ENCODE peak calls at places on chromosomes 16 and 17, in nine cellular contexts. T is upper lobe of right lung; W is fibroblast of lung; G is sigmoid colon; P is CD8-positive, alpha-beta T cell; X is heart right ventricle; I is esophagus squamous epithelium; H is breast epithelium; R is IMR-90. M is an unnamed sample.

GRCh38 chr17:56699186-56699895 is 105.8 kb downstream of the NOG start:
- DNase-seq in T (peak; percentile 72), W (peak; percentile 100), G (peak; percentile 80), P (no peak), X (peak; percentile 11), I (no peak), H (peak; percentile 82), R (peak; percentile 99), M (peak; percentile 60)

GRCh38 chr17:43780135-43780534 is at the start of gene CFAP97D1:
- DNase-seq in T (no peak), W (no peak), G (no peak), P (no peak), X (no peak), I (no peak), H (no peak), R (no peak), M (no peak)

GRCh38 chr17:29576214-29577008 is 7.9 kb downstream of the TP53I13 start:
- DNase-seq in T (no peak), W (no peak), G (no peak), P (no peak), X (no peak), I (no peak), H (no peak), R (no peak), M (no peak)

GRCh38 chr17:58052951-58053715 is 30.1 kb upstream of the DYNLL2 start:
- DNase-seq in T (no peak), W (no peak), G (no peak), P (no peak), X (no peak), I (no peak), H (no peak), R (no peak), M (no peak)

GRCh38 chr17:67025216-67025792 is 19.1 kb upstream of the CACNG1 start:
- DNase-seq in T (peak; percentile 74), W (no peak), G (no peak), P (no peak), X (no peak), I (no peak), H (no peak), R (no peak), M (no peak)

GRCh38 chr17:78527345-78527744 is 49.9 kb downstream of the DNAH17 start:
- DNase-seq in T (no peak), W (no peak), G (no peak), P (no peak), X (no peak), I (no peak), H (no peak), R (no peak), M (no peak)

GRCh38 chr17:72950236-72950931 is 142.1 kb downstream of the SLC39A11 start:
- DNase-seq in T (no peak), W (no peak), G (no peak), P (no peak), X (no peak), I (no peak), H (no peak), R (no peak), M (no peak)

GRCh38 chr17:42759982-42760651 is 910 bp upstream of the RAMP2 start:
- DNase-seq in T (no peak), W (no peak), G (no peak), P (no peak), X (no peak), I (no peak), H (no peak), R (no peak), M (no peak)

GRCh38 chr17:31915456-31916100 is 14.1 kb upstream of the UTP6 start:
- DNase-seq in T (no peak), W (peak; percentile 36), G (no peak), P (no peak), X (no peak), I (no peak), H (no peak), R (peak; percentile 41), M (peak; percentile 78)

GRCh38 chr17:44990994-44991393 is 22.9 kb upstream of the C1QL1 start:
- DNase-seq in T (no peak), W (no peak), G (no peak), P (no peak), X (no peak), I (no peak), H (no peak), R (no peak), M (no peak)

GRCh38 chr17:29195465-29196081 is 15.4 kb upstream of the MYO18A start:
- DNase-seq in T (no peak), W (no peak), G (no peak), P (no peak), X (no peak), I (no peak), H (no peak), R (no peak), M (no peak)

GRCh38 chr17:3964203-3965122 is at the start of gene ATP2A3:
- DNase-seq in T (peak; percentile 76), W (no peak), G (no peak), P (peak; percentile 57), X (no peak), I (no peak), H (no peak), R (no peak), M (peak; percentile 49)

GRCh38 chr17:10646393-10646990 is 10.6 kb downstream of the MYH3 start:
- DNase-seq in T (no peak), W (peak; percentile 53), G (peak; percentile 77), P (peak; percentile 70), X (peak; percentile 69), I (no peak), H (peak; percentile 65), R (peak; percentile 70), M (peak; percentile 87)

GRCh38 chr17:72730091-72730490 is 362.4 kb downstream of the SLC39A11 start:
- DNase-seq in T (no peak), W (peak; percentile 52), G (no peak), P (no peak), X (no peak), I (no peak), H (no peak), R (peak; percentile 85), M (no peak)

GRCh38 chr16:7449306-7449705 is 116.7 kb downstream of the RBFOX1 start:
- DNase-seq in T (no peak), W (no peak), G (no peak), P (no peak), X (no peak), I (no peak), H (no peak), R (no peak), M (no peak)

GRCh38 chr16:424033-424622 is 1.3 kb upstream of the RAB11FIP3 start:
- DNase-seq in T (no peak), W (peak; percentile 97), G (peak; percentile 96), P (no peak), X (peak; percentile 85), I (no peak), H (no peak), R (peak; percentile 94), M (no peak)
- H3K4me3 ChIP-seq in T (peak overlapping the region; percentile 82), W (no peak overlapping the region), G (peak overlapping the region; percentile 78), P (peak overlapping the region; percentile 78), X (no peak overlapping the region), I (peak overlapping the region; percentile 62), H (peak overlapping the region; percentile 87), R (no peak overlapping the region), M (no peak overlapping the region)

GRCh38 chr16:1643521-1643920 is 31.4 kb downstream of the CRAMP1 start:
- DNase-seq in T (no peak), W (no peak), G (no peak), P (no peak), X (no peak), I (no peak), H (no peak), R (no peak), M (no peak)
- H3K36me3 ChIP-seq in T (peaks cover 79% of the 10 kb centered on the region), W (peaks cover 21% of the 10 kb centered on the region), G (peaks cover 88% of the 10 kb centered on the region), P (peaks cover 27% of the 10 kb centered on the region), X (peaks cover 99% of the 10 kb centered on the region), I (peaks cover 41% of the 10 kb centered on the region), H (peaks cover 1% of the 10 kb centered on the region), R (peaks cover 66% of the 10 kb centered on the region), M (peaks cover 43% of the 10 kb centered on the region)

GRCh38 chr16:590875-591200 is 972 bp downstream of the RAB40C start:
- DNase-seq in T (no peak), W (no peak), G (peak; percentile 65), P (no peak), X (no peak), I (no peak), H (no peak), R (no peak), M (no peak)
- H3K4me3 ChIP-seq in T (peak overlapping the region; percentile 86), W (peak overlapping the region; percentile 85), G (peak overlapping the region; percentile 87), P (peak overlapping the region; percentile 74), X (peak overlapping the region; percentile 96), I (peak overlapping the region; percentile 80), H (peak overlapping the region; percentile 83), R (peak overlapping the region; percentile 98), M (peak overlapping the region; percentile 57)

GRCh38 chr16:69157189-69157588 is 24.7 kb downstream of the UTP4 start:
- DNase-seq in T (no peak), W (no peak), G (no peak), P (no peak), X (no peak), I (no peak), H (no peak), R (no peak), M (no peak)

GRCh38 chr16:69165584-69165983 is 21.4 kb upstream of the SNTB2 start:
- DNase-seq in T (no peak), W (no peak), G (no peak), P (no peak), X (no peak), I (no peak), H (no peak), R (no peak), M (no peak)

DNA sequence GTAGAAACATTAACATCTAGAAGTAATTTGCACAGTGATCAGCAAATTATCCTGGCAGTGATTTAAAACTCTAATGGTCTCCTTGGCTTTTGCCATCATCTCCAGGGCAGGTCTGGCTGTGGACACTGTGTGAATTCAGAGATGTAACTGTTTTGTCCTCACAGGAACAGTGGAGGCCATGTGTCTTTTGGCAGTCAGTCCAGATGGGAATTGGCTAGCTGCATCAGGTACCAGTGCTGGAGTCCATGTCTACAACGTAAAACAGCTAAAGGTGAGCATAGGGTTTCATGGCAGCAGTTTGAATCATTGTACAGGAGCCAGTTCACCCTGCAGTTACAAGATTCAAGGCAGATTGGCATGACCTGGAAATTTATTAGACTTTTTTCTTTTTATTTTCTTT is 26.8 kb upstream of the SNTB2 start:
- DNase-seq in T (no peak), W (no peak), G (no peak), P (no peak), X (no peak), I (no peak), H (no peak), R (no peak), M (no peak)
- H3K36me3 ChIP-seq in T (peaks cover 85% of the 10 kb centered on the region), W (peaks cover 9% of the 10 kb centered on the region), G (peaks cover 92% of the 10 kb centered on the region), P (peaks cover 28% of the 10 kb centered on the region), X (peaks cover 99% of the 10 kb centered on the region), I (peaks cover 38% of the 10 kb centered on the region), H (no peaks in the 10 kb centered on the region), R (peaks cover 39% of the 10 kb centered on the region), M (peaks cover 77% of the 10 kb centered on the region)

M was measured in HAP-1.